ENCODE peak calls at places on chromosomes 16 and 17, in four cellular contexts. Q is psoas muscle, O is mucosa of descending colon, L is A549. J is an unnamed sample.

GRCh38 chr16:22075776-22076175 is 16.6 kb upstream of the VWA3A start:
- DNase-seq in Q (no peak), O (no peak), L (no peak), J (no peak)

GRCh38 chr17:59725691-59726090 is 18.2 kb downstream of the VMP1 start:
- DNase-seq in Q (no peak), O (no peak), L (no peak), J (no peak)

GRCh38 chr16:62249069-62249468 is 212.8 kb upstream of the CDH8 start:
- DNase-seq in Q (no peak), O (no peak), L (no peak), J (no peak)

GRCh38 chr16:68190745-68191510 is 45.0 kb downstream of the ESRP2 start:
- DNase-seq in Q (no peak), O (no peak), L (no peak), J (no peak)

GRCh38 chr17:4788807-4789700 is at the start of gene GLTPD2:
- DNase-seq in Q (no peak), O (peak; percentile 62), L (no peak), J (no peak)

GRCh38 chr16:56632160-56632847 is at the start of gene MT1M:
- DNase-seq in Q (peak; percentile 85), O (peak; percentile 74), L (no peak), J (no peak)

GRCh38 chr17:73304971-73305786 is 6.6 kb downstream of the CDC42EP4 start:
- DNase-seq in Q (peak; percentile 79), O (peak; percentile 79), L (peak; percentile 82), J (peak; percentile 74)

GRCh38 chr17:31195305-31195704 is 100.5 kb downstream of the NF1 start:
- DNase-seq in Q (no peak), O (no peak), L (no peak), J (no peak)

GRCh38 chr17:45940293-45940692 is 45.9 kb downstream of the MAPT start:
- DNase-seq in Q (no peak), O (no peak), L (no peak), J (no peak)

GRCh38 chr16:28879261-28879840 is 1.1 kb downstream of the ATP2A1 start:
- DNase-seq in Q (no peak), O (no peak), L (no peak), J (no peak)

GRCh38 chr16:14041164-14041563 is 30.0 kb upstream of the MRTFB start:
- DNase-seq in Q (no peak), O (no peak), L (no peak), J (no peak)

GRCh38 chr16:19583665-19584300 is 28.3 kb downstream of the VPS35L start:
- DNase-seq in Q (no peak), O (no peak), L (peak; percentile 68), J (no peak)

GRCh38 chr16:23504076-23504452 is 6.2 kb downstream of the GGA2 start:
- DNase-seq in Q (peak; percentile 75), O (no peak), L (no peak), J (peak; percentile 70)

GRCh38 chr16:66519482-66519881 is 30.4 kb downstream of the TK2 start:
- DNase-seq in Q (no peak), O (no peak), L (no peak), J (no peak)

GRCh38 chr17:8153957-8154607 is 1.9 kb upstream of the PER1 start:
- DNase-seq in Q (peak; percentile 100), O (peak; percentile 99), L (peak; percentile 99), J (peak; percentile 100)

GRCh38 chr16:4261557-4262172 is 11.2 kb downstream of the TFAP4 start:
- DNase-seq in Q (peak; percentile 66), O (peak; percentile 58), L (peak; percentile 78), J (no peak)

GRCh38 chr17:34820166-34820920 is 140.9 kb downstream of the CCT6B start:
- DNase-seq in Q (no peak), O (no peak), L (no peak), J (no peak)

GRCh38 chr16:647173-647902 is 1.8 kb upstream of the WDR90 start:
- DNase-seq in Q (no peak), O (no peak), L (no peak), J (no peak)

GRCh38 chr17:41965694-41966375 is 760 bp upstream of the CNP start:
- DNase-seq in Q (peak; percentile 70), O (peak; percentile 88), L (peak; percentile 71), J (peak; percentile 86)

DNA sequence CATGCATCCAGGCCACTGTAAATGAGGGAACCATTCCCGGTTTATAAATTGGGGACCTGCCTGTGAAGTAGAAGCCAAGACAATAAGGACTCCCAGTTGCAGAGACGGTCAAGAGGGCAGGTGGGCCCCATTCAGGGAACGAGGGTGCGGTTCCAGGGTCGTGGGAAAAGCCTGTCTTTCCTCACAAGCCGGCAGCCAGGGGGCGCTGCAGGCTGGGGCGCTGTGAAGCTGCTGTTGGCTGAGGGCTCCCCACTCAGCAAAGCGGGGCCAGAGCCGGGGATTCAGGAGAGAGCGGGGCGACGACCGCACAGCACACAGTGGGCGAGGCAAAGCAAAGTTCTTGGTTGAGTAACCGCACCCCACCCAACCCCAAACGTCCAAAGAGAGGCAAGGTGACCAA is 24.9 kb downstream of the CDRT15 start:
- DNase-seq in Q (peak; percentile 68), O (peak; percentile 57), L (no peak), J (no peak)
- TF ChIP-seq CTCF in Q (peak; percentile 40), O (no peak), L (no peak), J (peak; percentile 9)

GRCh38 chr16:79598341-79599181 is 2.0 kb downstream of the MAF start:
- DNase-seq in Q (peak; percentile 85), O (peak; percentile 70), L (peak; percentile 66), J (peak; percentile 60)
- TF ChIP-seq CTCF in Q (peak; percentile 33), O (no peak), L (no peak), J (no peak)

DNA sequence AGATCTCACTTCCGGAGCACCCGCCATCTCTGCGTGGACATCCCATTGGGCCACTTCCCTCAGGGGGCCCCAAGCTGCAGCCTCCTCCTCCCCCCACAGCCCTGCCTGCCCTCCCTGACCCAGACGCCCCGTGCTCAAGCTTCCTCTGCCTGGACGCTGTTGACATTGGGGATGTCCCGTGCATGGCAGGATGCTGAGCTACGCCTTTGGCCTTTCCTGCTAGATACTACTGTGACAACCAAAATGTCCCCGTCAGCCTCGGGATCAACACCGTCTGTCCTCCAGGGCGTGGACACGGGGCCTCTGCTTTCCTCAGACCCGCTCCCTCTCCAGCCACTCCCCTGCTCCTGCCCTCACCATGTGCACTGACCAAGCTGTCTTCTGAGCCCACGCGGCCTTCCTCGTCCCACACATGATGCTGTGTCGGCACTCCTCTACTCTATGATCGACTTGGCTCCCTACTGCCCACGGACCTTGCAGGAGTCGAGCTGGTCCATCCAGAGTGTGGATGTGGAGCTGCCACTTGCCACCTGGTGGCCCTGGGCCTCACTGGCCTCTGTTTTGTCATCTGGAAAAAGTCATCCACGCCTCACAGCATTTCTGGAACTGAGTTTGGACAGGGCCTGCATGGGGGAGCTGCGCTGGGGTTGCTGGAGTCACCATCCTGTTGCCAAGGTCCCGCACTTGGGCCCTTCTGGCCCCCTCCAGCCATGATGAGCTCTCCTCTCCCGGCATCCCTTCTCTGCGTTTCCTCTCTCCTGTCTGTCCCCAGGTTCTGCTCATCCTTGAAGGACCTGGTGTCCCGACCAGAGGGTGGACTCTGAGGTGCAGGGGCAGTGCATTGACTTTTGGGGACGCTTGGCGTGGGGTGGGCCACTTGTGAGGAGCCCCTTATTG is 221.7 kb upstream of the CIBAR2 start:
- DNase-seq in Q (no peak), O (peak; percentile 50), L (no peak), J (no peak)
- TF ChIP-seq CTCF in Q (no peak), O (no peak), L (no peak), J (no peak)

DNA sequence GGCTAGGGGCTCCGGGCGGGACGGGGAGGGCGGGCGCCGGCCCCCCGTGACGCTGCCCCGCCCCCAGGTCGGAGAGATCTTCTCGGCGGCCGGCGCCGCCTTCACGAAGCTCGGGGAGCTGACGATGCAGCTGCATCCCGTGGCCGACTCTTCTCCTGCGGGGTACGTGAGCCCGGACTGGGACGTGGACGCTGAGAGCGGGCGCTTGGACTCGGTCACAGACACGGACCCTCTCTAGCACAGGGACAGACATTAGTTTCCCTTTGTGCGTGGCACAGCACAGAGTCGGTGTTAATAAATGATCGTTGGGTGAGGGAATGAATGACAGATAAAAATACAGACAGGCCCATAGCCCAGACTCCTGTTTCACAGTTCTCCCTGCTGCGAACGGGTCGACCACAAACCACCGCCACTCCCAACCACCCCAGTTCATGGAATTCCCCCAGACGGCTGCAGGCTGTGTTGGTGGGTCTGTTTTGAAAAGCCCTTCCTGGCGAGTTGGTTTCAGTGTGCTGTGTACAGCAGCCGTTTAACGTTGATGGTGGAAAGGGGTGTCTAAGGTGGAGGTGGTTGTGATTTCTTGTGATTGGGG is 2.7 kb downstream of the RNASEK start:
- DNase-seq in Q (no peak), O (no peak), L (no peak), J (no peak)
- TF ChIP-seq CTCF in Q (no peak), O (peak; percentile 6), L (peak; percentile 19), J (no peak)

J was measured in lung.